ENCODE peak calls at places on chromosome 16, in four cellular contexts. G is fibroblast of mammary gland, P is A549, Q is kidney. I is an unnamed sample.

GRCh38 chr16:12688972-12689850 is 114.5 kb downstream of the CPPED1 start:
- DNase-seq in Q (no peak), P (no peak), G (no peak), I (no peak)

GRCh38 chr16:23564964-23565363 is 7.4 kb downstream of the UBFD1 start:
- DNase-seq in G (peak; percentile 78), Q (no peak), P (no peak), I (no peak)

GRCh38 chr16:89036776-89037175 is 56.9 kb upstream of the ACSF3 start:
- DNase-seq in Q (peak; percentile 53), G (no peak), P (no peak), I (no peak)

GRCh38 chr16:23373436-23374219 is 71.5 kb downstream of the SCNN1B start:
- DNase-seq in Q (no peak), G (no peak), P (no peak), I (no peak)

GRCh38 chr16:27977966-27978365 is 85.5 kb downstream of the GSG1L start:
- DNase-seq in Q (no peak), G (peak; percentile 26), P (no peak), I (peak; percentile 44)

GRCh38 chr16:84514874-84515835 is 10.7 kb upstream of the MEAK7 start:
- DNase-seq in G (no peak), P (no peak), Q (no peak), I (no peak)

GRCh38 chr16:50446861-50447260 is 78.1 kb upstream of the BRD7 start:
- DNase-seq in Q (no peak), P (no peak), G (no peak), I (no peak)

GRCh38 chr16:77993111-77993571 is 29.2 kb upstream of the CLEC3A start:
- DNase-seq in P (no peak), G (peak; percentile 68), Q (no peak), I (peak; percentile 76)

GRCh38 chr16:55506083-55506482 is 2.8 kb upstream of the LPCAT2 start:
- DNase-seq in P (no peak), Q (no peak), G (no peak), I (no peak)

GRCh38 chr16:10827691-10828341 is 9.2 kb upstream of the TVP23A start:
- DNase-seq in P (no peak), G (peak; percentile 93), Q (peak; percentile 97), I (peak; percentile 91)

GRCh38 chr16:88455610-88456355 is 2.7 kb downstream of the ZFPM1 start:
- DNase-seq in Q (no peak), P (peak; percentile 62), G (peak; percentile 38), I (peak; percentile 43)

GRCh38 chr16:82900611-82901010 is 273.8 kb downstream of the CDH13 start:
- DNase-seq in G (no peak), Q (no peak), P (no peak), I (no peak)

GRCh38 chr16:5944971-5945370 is 847.4 kb upstream of the EEF2KMT start:
- DNase-seq in P (no peak), Q (no peak), G (peak; percentile 0), I (no peak)

GRCh38 chr16:75472908-75473877 is 8.7 kb upstream of the TMEM170A start:
- DNase-seq in Q (peak; percentile 36), P (no peak), G (no peak), I (no peak)

GRCh38 chr16:680967-681745 is 946 bp downstream of the STUB1 start:
- DNase-seq in G (peak; percentile 77), P (peak; percentile 69), Q (no peak), I (peak; percentile 53)

GRCh38 chr16:683396-684066 is 603 bp downstream of the JMJD8 start:
- DNase-seq in G (no peak), Q (no peak), P (peak; percentile 55), I (no peak)

GRCh38 chr16:681746-682427 is 1.7 kb downstream of the STUB1 start:
- DNase-seq in G (peak; percentile 66), P (no peak), Q (no peak), I (no peak)

GRCh38 chr16:684067-684794 is at the start of gene JMJD8:
- DNase-seq in G (peak; percentile 91), Q (peak; percentile 99), P (peak; percentile 97), I (peak; percentile 94)

GRCh38 chr16:682493-683395 is 1.4 kb downstream of the JMJD8 start:
- DNase-seq in G (no peak), P (no peak), Q (no peak), I (no peak)
- TF ChIP-seq CTCF in G (no peak), P (no peak), Q (no peak), I (no peak)

GRCh38 chr16:1102921-1103648 is 7.0 kb upstream of the C1QTNF8 start:
- DNase-seq in Q (no peak), P (no peak), G (peak; percentile 2), I (peak; percentile 12)
- H3K4me3 ChIP-seq in Q (no peak overlapping the region), P (peak overlapping the region; percentile 28), G (no peak overlapping the region), I (no peak overlapping the region)

DNA sequence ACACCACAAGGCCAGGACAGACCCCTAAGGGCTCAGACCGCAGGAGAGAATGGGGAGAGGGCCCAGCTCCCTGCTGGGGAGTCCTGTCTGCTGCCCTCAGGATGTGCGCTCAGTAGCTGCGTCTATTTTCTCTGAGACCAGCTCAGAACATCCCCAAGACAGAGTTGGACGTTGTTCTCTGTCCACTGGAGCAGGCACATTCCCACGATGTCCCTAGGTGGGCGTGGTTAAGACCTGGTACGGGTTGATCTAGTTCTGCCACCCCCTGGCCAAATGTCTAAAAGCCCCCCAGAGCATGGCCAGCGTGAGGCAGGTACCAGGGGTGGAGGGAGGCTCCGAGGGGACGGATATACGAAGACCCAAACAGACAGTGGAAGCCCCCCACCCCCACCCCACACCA is 842 bp upstream of the CALB2 start:
- DNase-seq in P (peak; percentile 22), Q (no peak), G (no peak), I (no peak)
- TF ChIP-seq CTCF in P (no peak), Q (no peak), G (no peak), I (no peak)

GRCh38 chr16:87363771-87364476 is 19.7 kb downstream of the FBXO31 start:
- DNase-seq in P (no peak), G (peak; percentile 18), Q (no peak), I (no peak)
- H3K4me3 ChIP-seq in P (no peak overlapping the region), G (no peak overlapping the region), Q (no peak overlapping the region), I (no peak overlapping the region)